ENCODE peak calls at places on chromosomes 5 and 9, in seven cellular contexts. Z is GM23338, P is mammary epithelial cell, J is PC-9, C is fibroblast of the aortic adventitia, N is upper lobe of right lung, Y is fibroblast of mammary gland. E is an unnamed sample.

GRCh38 chr9:133106511-133107244 is 14.4 kb downstream of the RALGDS start:
- DNase-seq in P (no peak), J (no peak), Z (no peak), N (peak; percentile 59), C (no peak), Y (no peak), E (no peak)

GRCh38 chr9:133536080-133536479 is 1.6 kb downstream of the ADAMTSL2 start:
- DNase-seq in J (no peak), Z (no peak), P (no peak), Y (no peak), C (no peak), N (no peak), E (no peak)

GRCh38 chr9:21871256-21871975 is 69.0 kb downstream of the MTAP start:
- DNase-seq in J (no peak), C (no peak), P (peak; percentile 42), Z (no peak), N (no peak), Y (no peak), E (no peak)

GRCh38 chr5:61505281-61505680 is 173.2 kb downstream of the ZSWIM6 start:
- DNase-seq in C (no peak), Y (no peak), P (no peak), N (no peak), J (no peak), Z (no peak), E (no peak)

GRCh38 chr9:80792721-80793120 is 896.6 kb downstream of the TLE1 start:
- DNase-seq in P (no peak), Y (no peak), N (no peak), J (no peak), C (no peak), Z (no peak), E (no peak)

GRCh38 chr9:101326501-101326900 is 58.3 kb downstream of the BAAT start:
- DNase-seq in P (peak; percentile 4), N (no peak), Y (peak; percentile 5), Z (no peak), C (no peak), J (no peak), E (no peak)

GRCh38 chr9:19124430-19124793 is 2.9 kb downstream of the PLIN2 start:
- DNase-seq in J (no peak), N (no peak), Z (no peak), Y (no peak), P (no peak), C (peak; percentile 17), E (no peak)

GRCh38 chr9:134720136-134720753 is 78.6 kb downstream of the COL5A1 start:
- DNase-seq in Z (no peak), J (no peak), C (no peak), Y (no peak), N (no peak), P (no peak), E (no peak)

GRCh38 chr5:137340899-137341298 is 158.2 kb downstream of the SPOCK1 start:
- DNase-seq in J (no peak), N (no peak), P (no peak), Z (no peak), Y (no peak), C (no peak), E (no peak)

GRCh38 chr5:169650701-169651331 is 13.7 kb downstream of the DOCK2 start:
- DNase-seq in Y (peak; percentile 72), C (peak; percentile 87), Z (no peak), J (no peak), P (peak; percentile 63), N (no peak), E (peak; percentile 80)

GRCh38 chr9:127570533-127571111 is 41.5 kb upstream of the STXBP1 start:
- DNase-seq in J (peak; percentile 60), P (no peak), N (no peak), Y (no peak), C (peak; percentile 48), Z (no peak), E (no peak)

GRCh38 chr5:96516631-96517071 is 83.6 kb upstream of the PCSK1 start:
- DNase-seq in J (no peak), N (no peak), Z (no peak), Y (peak; percentile 88), P (no peak), C (peak; percentile 81), E (peak; percentile 33)

GRCh38 chr9:25724424-25724823 is 46.2 kb upstream of the TUSC1 start:
- DNase-seq in Z (no peak), C (peak; percentile 37), J (no peak), Y (peak; percentile 65), N (no peak), P (peak; percentile 19), E (no peak)

GRCh38 chr5:139669681-139670368 is 21.7 kb downstream of the CXXC5 start:
- DNase-seq in N (no peak), Z (no peak), J (no peak), C (no peak), P (no peak), Y (no peak), E (no peak)

GRCh38 chr5:139668924-139669680 is 21.0 kb downstream of the CXXC5 start:
- DNase-seq in Y (no peak), J (no peak), P (no peak), N (no peak), C (no peak), Z (no peak), E (no peak)

GRCh38 chr5:139668064-139668880 is 20.1 kb downstream of the CXXC5 start:
- DNase-seq in Y (peak; percentile 39), C (no peak), P (peak; percentile 73), Z (peak; percentile 82), J (peak; percentile 41), N (peak; percentile 75), E (peak; percentile 56)

GRCh38 chr5:139671096-139671841 is 23.1 kb downstream of the CXXC5 start:
- DNase-seq in P (peak; percentile 66), N (no peak), C (no peak), Z (no peak), Y (no peak), J (no peak), E (no peak)

DNA sequence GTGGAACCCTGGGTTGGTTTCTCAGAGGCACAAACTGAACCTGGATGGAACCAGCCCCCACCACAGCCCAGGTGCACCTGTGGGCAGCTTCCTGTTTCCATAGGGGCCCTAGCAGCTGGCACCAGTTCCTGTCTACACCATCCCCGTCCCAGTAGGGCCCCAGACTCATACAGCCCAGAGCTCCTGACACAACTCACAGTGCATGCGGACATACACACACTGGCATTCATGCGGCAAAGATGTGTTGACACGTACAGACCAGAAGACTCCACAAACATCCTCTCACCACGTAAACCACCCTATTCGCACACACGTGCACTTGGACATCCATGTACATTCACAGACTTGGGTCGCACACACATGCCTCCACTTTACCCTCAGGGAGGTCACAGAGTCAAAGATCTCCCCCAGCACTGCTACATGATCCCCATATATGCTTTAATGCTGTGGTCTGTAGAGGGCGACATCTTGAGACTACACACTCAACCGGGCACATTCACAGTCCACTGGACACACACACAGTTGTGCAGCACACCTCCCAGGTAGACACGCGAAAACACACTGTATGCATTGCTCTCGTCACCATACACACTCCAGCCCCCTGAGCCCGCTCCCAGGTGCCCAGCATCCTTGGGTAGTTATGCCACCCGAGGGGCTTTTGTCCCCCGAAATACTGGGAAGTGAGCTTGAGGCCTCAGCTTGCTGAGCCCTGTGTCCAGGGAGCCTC is 22.4 kb downstream of the CXXC5 start:
- DNase-seq in P (no peak), C (no peak), J (no peak), Y (no peak), N (no peak), Z (no peak), E (no peak)
- TF ChIP-seq CTCF in P (peak; percentile 53), C (peak; percentile 30), J (no peak), Y (peak; percentile 42), N (peak; percentile 15), Z (peak; percentile 66), E (peak; percentile 37)

GRCh38 chr9:125302241-125302640 is 40.6 kb downstream of the GAPVD1 start:
- DNase-seq in Y (no peak), Z (no peak), J (no peak), C (no peak), N (no peak), P (no peak), E (no peak)
- H3K4me3 ChIP-seq in Y (no peak overlapping the region), Z (no peak overlapping the region), J (no peak overlapping the region), C (no peak overlapping the region), N (no peak overlapping the region), P (no peak overlapping the region), E (no peak overlapping the region)

GRCh38 chr9:77013932-77014596 is 5.4 kb upstream of the FOXB2 start:
- DNase-seq in P (no peak), Y (no peak), J (no peak), Z (peak; percentile 62), N (no peak), C (no peak), E (no peak)

GRCh38 chr9:77013186-77013931 is 6.1 kb upstream of the FOXB2 start:
- DNase-seq in J (no peak), Y (no peak), P (no peak), N (no peak), Z (no peak), C (no peak), E (no peak)

GRCh38 chr9:77015291-77016048 is 4.0 kb upstream of the FOXB2 start:
- DNase-seq in N (no peak), Y (no peak), P (no peak), Z (peak; percentile 57), C (no peak), J (no peak), E (no peak)

GRCh38 chr9:77016111-77016525 is 3.3 kb upstream of the FOXB2 start:
- DNase-seq in Y (no peak), Z (peak; percentile 70), C (no peak), P (no peak), N (no peak), J (no peak), E (no peak)

GRCh38 chr9:77014597-77015263 is 4.7 kb upstream of the FOXB2 start:
- DNase-seq in Z (peak; percentile 71), J (no peak), N (no peak), Y (no peak), P (no peak), C (no peak), E (no peak)
- TF ChIP-seq CTCF in Z (peak; percentile 61), J (no peak), N (no peak), Y (peak; percentile 40), P (peak; percentile 30), C (peak; percentile 45), E (peak; percentile 21)

GRCh38 chr5:149937610-149938009 is 7.0 kb downstream of the PDE6A start:
- DNase-seq in C (no peak), Y (peak; percentile 67), P (peak; percentile 77), N (no peak), Z (no peak), J (peak; percentile 37), E (no peak)

GRCh38 chr5:149936700-149937091 is 7.9 kb downstream of the PDE6A start:
- DNase-seq in C (peak; percentile 47), J (no peak), Z (no peak), P (peak; percentile 24), Y (peak; percentile 56), N (no peak), E (no peak)

GRCh38 chr5:149938791-149939358 is 5.7 kb downstream of the PDE6A start:
- DNase-seq in J (peak; percentile 90), Z (no peak), C (peak; percentile 80), N (no peak), P (peak; percentile 98), Y (peak; percentile 89), E (peak; percentile 87)

GRCh38 chr5:149939572-149939971 is 5.0 kb downstream of the PDE6A start:
- DNase-seq in J (peak; percentile 36), Z (no peak), P (peak; percentile 47), N (no peak), Y (no peak), C (peak; percentile 25), E (no peak)

DNA sequence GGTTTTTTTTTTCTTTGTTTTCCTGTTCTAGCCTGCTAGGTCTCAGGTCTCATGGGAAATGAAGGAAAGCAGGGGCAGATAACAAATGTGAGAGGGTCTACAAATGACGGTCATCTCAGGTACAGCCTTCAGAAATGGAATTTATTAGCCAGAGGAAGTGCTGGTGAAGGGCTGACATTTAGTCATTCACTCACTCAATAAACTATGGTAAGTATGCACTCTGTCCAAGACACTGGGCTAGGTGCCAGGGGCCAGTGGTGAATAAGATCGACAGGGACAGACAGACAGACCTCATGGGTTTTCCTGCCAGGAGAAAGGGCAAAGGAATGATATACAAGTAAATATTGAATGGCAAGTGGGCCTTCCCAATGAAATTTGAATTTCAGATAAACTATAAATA is 6.3 kb downstream of the PDE6A start:
- DNase-seq in N (no peak), C (peak; percentile 36), Y (peak; percentile 74), P (peak; percentile 89), J (peak; percentile 85), Z (no peak), E (peak; percentile 35)
- H3K4me3 ChIP-seq in N (no peak overlapping the region), C (no peak overlapping the region), Y (no peak overlapping the region), P (no peak overlapping the region), J (peak overlapping the region; percentile 1), Z (no peak overlapping the region), E (no peak overlapping the region)